ENCODE peak calls at places on chromosomes 12 and 14, in six cellular contexts. One of them, this sample, is unnamed.

GRCh38 chr12:54029529-54030441 is 1.5 kb downstream of the HOXC6 start:
- DNase-seq in LHCN-M2: no peak
- DNase-seq in SW480: no peak
- DNase-seq in transverse colon: no peak
- DNase-seq in epithelial cell of prostate: no peak
- DNase-seq in germinal center: no peak
- DNase-seq in this sample: no peak

GRCh38 chr14:74909501-74909900 is 13.6 kb downstream of the RPS6KL1 start:
- DNase-seq in SW480: no peak
- DNase-seq in epithelial cell of prostate: no peak
- DNase-seq in LHCN-M2: no peak
- DNase-seq in germinal center: no peak
- DNase-seq in transverse colon: no peak
- DNase-seq in this sample: no peak

GRCh38 chr12:76020731-76021672 is 10.6 kb downstream of the PHLDA1 start:
- DNase-seq in LHCN-M2: peak
- DNase-seq in epithelial cell of prostate: peak
- DNase-seq in SW480: peak
- DNase-seq in transverse colon: peak
- DNase-seq in germinal center: no peak
- DNase-seq in this sample: peak

GRCh38 chr14:105491366-105492006 is 440 bp downstream of the TEDC1 start:
- DNase-seq in SW480: peak
- DNase-seq in epithelial cell of prostate: peak
- DNase-seq in transverse colon: peak
- DNase-seq in LHCN-M2: peak
- DNase-seq in germinal center: peak
- DNase-seq in this sample: peak

GRCh38 chr14:51006781-51007211 is 62.5 kb upstream of the PYGL start:
- DNase-seq in epithelial cell of prostate: peak
- DNase-seq in germinal center: no peak
- DNase-seq in transverse colon: no peak
- DNase-seq in SW480: peak
- DNase-seq in LHCN-M2: peak
- DNase-seq in this sample: peak

GRCh38 chr12:20212658-20213387 is 155.5 kb upstream of the PDE3A start:
- DNase-seq in SW480: peak
- DNase-seq in transverse colon: peak
- DNase-seq in germinal center: no peak
- DNase-seq in LHCN-M2: peak
- DNase-seq in epithelial cell of prostate: peak
- DNase-seq in this sample: peak

GRCh38 chr14:55671641-55672040 is 91.6 kb downstream of the KTN1 start:
- DNase-seq in SW480: no peak
- DNase-seq in transverse colon: no peak
- DNase-seq in LHCN-M2: no peak
- DNase-seq in germinal center: no peak
- DNase-seq in epithelial cell of prostate: no peak
- DNase-seq in this sample: no peak

GRCh38 chr14:50025776-50026175 is 90.6 kb downstream of the VCPKMT start:
- DNase-seq in LHCN-M2: peak
- DNase-seq in SW480: no peak
- DNase-seq in transverse colon: no peak
- DNase-seq in germinal center: no peak
- DNase-seq in epithelial cell of prostate: no peak
- DNase-seq in this sample: no peak

This sample was measured in HCEC 1CT.